ENCODE peak calls at places on chromosomes 1 and 21, in seven cellular contexts. F is hepatocyte, B is heart right ventricle, K is left lung, L is uterus, E is small intestine, D is stomach. I is an unnamed sample.

GRCh38 chr1:232627645-232628334 is 2.1 kb downstream of the SIPA1L2 start:
- DNase-seq in K (no peak), L (no peak), B (no peak), D (no peak), F (peak; percentile 73), E (peak; percentile 86), I (no peak)

GRCh38 chr1:113981962-113982931 is 3.0 kb downstream of the OLFML3 start:
- DNase-seq in E (peak; percentile 21), D (peak; percentile 50), L (peak; percentile 85), F (peak; percentile 76), B (peak; percentile 54), K (peak; percentile 84), I (no peak)

GRCh38 chr1:212780759-212781158 is 10.8 kb downstream of the NSL1 start:
- DNase-seq in L (no peak), E (no peak), F (no peak), D (no peak), B (no peak), K (no peak), I (no peak)

GRCh38 chr1:211327341-211327921 is 798 bp downstream of the TRAF5 start:
- DNase-seq in L (peak; percentile 46), D (no peak), K (no peak), E (peak; percentile 51), F (peak; percentile 67), B (no peak), I (no peak)

GRCh38 chr21:46392921-46393320 is 65.8 kb upstream of the DIP2A start:
- DNase-seq in B (peak; percentile 34), F (no peak), D (no peak), E (no peak), L (peak; percentile 72), K (peak; percentile 51), I (no peak)

GRCh38 chr21:18954415-18954972 is 550.9 kb upstream of the TMPRSS15 start:
- DNase-seq in F (peak; percentile 55), B (no peak), K (no peak), L (no peak), E (peak; percentile 85), D (no peak), I (no peak)

GRCh38 chr1:215845224-215845902 is 278.3 kb downstream of the KCTD3 start:
- DNase-seq in E (no peak), D (no peak), F (peak; percentile 10), L (no peak), K (no peak), B (no peak), I (no peak)

GRCh38 chr1:87093286-87093685 is 178.9 kb downstream of the HS2ST1 start:
- DNase-seq in L (no peak), K (no peak), D (no peak), E (no peak), B (no peak), F (no peak), I (no peak)

GRCh38 chr1:37035828-37036666 is 1.7 kb upstream of the GRIK3 start:
- DNase-seq in E (no peak), D (no peak), K (no peak), F (no peak), L (no peak), B (no peak), I (no peak)

GRCh38 chr1:41492341-41492848 is 7.9 kb upstream of the EDN2 start:
- DNase-seq in L (no peak), K (peak; percentile 72), F (no peak), D (no peak), B (no peak), E (peak; percentile 64), I (no peak)

GRCh38 chr1:207240325-207241095 is 81.0 kb upstream of the CD55 start:
- DNase-seq in E (peak; percentile 52), F (peak; percentile 36), L (no peak), K (no peak), D (no peak), B (no peak), I (no peak)

GRCh38 chr21:42365770-42366169 is 565 bp downstream of the TFF1 start:
- DNase-seq in E (no peak), D (no peak), F (no peak), L (no peak), B (no peak), K (no peak), I (no peak)
- H3K4me1 ChIP-seq in E (no peaks in the 10 kb centered on the region), D (no peaks in the 10 kb centered on the region), F (peaks cover 21% of the 10 kb centered on the region), L (no peaks in the 10 kb centered on the region), B (no peaks in the 10 kb centered on the region), K (no peaks in the 10 kb centered on the region), I (no peaks in the 10 kb centered on the region)

DNA sequence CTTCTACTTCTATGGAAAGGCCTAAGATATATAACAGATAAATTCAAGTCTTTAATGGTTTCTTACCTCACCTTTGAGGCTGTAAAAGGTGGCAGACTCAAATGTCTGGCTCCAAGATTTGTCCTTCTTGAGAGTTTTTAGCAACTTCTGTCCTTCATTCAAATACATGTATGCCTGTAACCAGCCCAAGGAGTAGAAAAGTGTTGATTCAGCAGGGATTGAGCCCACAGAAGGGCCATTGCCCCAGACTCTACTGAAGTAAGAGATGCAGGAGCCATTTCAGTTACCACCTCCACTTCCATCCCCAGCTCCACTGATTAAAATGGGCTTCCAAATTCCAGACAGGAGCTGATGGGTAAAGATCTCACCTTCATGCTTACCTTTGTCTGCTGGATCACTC is 80.0 kb downstream of the ADCY10 start:
- DNase-seq in F (no peak), L (no peak), E (no peak), D (no peak), B (no peak), K (no peak), I (no peak)
- H3K4me1 ChIP-seq in F (no peaks in the 10 kb centered on the region), L (no peaks in the 10 kb centered on the region), E (no peaks in the 10 kb centered on the region), D (no peaks in the 10 kb centered on the region), B (no peaks in the 10 kb centered on the region), K (no peaks in the 10 kb centered on the region), I (no peaks in the 10 kb centered on the region)

GRCh38 chr1:35561972-35562680 is 4.5 kb downstream of the NCDN start:
- DNase-seq in L (no peak), B (no peak), D (no peak), F (no peak), E (no peak), K (no peak), I (no peak)

GRCh38 chr1:35559317-35559944 is 1.8 kb downstream of the NCDN start:
- DNase-seq in B (no peak), E (no peak), K (no peak), L (no peak), F (no peak), D (no peak), I (no peak)

GRCh38 chr1:35558374-35559316 is 1.0 kb downstream of the NCDN start:
- DNase-seq in L (no peak), F (peak; percentile 57), K (no peak), B (no peak), D (no peak), E (no peak), I (no peak)

GRCh38 chr1:35561297-35561971 is 3.8 kb downstream of the NCDN start:
- DNase-seq in D (no peak), F (no peak), L (no peak), E (no peak), K (no peak), B (no peak), I (no peak)

DNA sequence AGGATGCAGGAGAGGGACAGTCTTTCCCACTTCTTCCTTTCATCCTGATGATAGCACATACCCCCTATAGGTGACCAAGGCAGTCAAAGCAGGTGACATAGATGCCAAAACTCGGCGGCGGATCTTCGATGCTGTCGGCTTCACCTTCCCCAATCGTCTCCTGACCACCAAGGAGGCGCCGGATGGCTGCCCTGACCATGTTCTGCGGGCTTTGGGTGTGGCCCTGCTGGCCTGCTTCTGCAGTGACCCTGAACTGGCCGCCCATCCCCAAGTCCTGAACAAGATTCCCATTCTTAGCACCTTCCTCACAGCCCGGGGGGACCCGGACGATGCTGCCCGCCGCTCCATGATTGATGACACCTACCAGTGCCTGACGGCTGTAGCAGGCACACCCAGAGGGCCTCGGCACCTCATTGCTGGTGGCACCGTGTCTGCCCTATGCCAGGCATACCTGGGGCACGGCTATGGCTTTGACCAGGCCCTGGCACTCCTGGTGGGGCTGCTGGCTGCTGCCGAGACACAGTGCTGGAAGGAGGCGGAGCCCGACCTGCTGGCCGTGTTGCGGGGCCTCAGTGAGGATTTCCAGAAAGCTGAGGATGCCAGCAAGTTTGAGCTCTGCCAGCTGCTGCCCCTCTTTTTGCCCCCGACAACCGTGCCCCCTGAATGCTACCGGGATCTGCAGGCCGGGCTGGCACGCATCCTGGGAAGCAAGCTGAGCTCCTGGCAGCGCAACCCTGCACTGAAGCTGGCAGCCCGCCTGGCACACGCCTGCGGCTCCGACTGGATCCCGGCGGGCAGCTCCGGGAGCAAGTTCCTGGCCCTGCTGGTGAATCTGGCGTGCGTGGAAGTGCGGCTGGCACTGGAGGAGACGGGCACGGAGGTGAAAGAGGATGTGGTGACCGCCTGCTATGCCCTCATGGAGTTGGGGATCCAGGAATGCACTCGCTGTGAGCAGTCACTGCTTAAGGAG is 2.9 kb downstream of the NCDN start:
- DNase-seq in F (no peak), L (no peak), E (no peak), K (peak; percentile 77), B (peak; percentile 77), D (peak; percentile 86), I (no peak)
- H3K4me1 ChIP-seq in F (peaks cover 4% of the 10 kb centered on the region), L (no peaks in the 10 kb centered on the region), E (no peaks in the 10 kb centered on the region), K (peaks cover 43% of the 10 kb centered on the region), B (no peaks in the 10 kb centered on the region), D (peaks cover 69% of the 10 kb centered on the region), I (peaks cover 52% of the 10 kb centered on the region)

GRCh38 chr1:179873366-179873978 is 4.1 kb downstream of the TOR1AIP2 start:
- DNase-seq in L (no peak), D (no peak), K (no peak), E (peak; percentile 78), F (no peak), B (no peak), I (no peak)

GRCh38 chr1:179876289-179876715 is 1.3 kb downstream of the TOR1AIP2 start:
- DNase-seq in F (peak; percentile 71), B (no peak), E (peak; percentile 87), D (no peak), K (no peak), L (no peak), I (no peak)

GRCh38 chr1:179872558-179872957 is 5.0 kb downstream of the TOR1AIP2 start:
- DNase-seq in D (no peak), F (no peak), K (no peak), L (no peak), B (no peak), E (no peak), I (no peak)

GRCh38 chr1:179877586-179878265 is at the start of gene TOR1AIP2:
- DNase-seq in B (peak; percentile 89), L (peak; percentile 90), E (peak; percentile 93), F (peak; percentile 94), D (peak; percentile 93), K (peak; percentile 98), I (peak; percentile 98)

DNA sequence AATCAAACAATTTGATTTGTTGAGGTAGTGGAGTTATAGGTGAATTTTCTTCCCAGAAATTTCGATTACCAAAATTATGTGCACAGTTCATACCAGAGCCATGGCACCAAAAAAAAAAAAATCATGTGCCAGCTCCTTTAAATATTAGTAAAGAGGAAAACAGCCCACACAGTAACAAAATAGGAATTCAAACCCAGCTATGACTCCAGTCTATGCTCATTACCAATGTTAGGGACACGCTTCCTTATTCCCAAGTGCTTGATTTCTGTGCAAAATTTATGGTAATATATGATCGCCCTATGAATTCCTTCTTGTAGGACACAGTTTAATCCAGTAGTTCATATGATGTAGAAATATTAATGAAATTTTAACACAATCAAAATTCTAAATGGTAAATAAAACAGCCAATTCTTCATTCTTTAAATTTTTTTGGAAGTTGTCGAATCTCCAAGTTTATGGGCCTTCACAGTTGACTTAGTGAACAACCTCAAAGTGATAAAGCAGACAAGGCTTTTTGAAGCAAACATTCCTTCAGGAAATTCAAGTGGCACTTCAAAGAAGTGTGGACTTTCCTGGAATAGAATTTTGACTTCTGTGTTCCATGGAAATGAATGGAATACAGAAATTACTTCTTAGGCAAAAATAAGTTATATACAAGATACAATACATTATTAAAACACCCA is 1.9 kb downstream of the TOR1AIP2 start:
- DNase-seq in B (no peak), D (no peak), F (no peak), E (no peak), K (no peak), L (no peak), I (no peak)
- H3K4me1 ChIP-seq in B (no peaks in the 10 kb centered on the region), D (peaks cover 82% of the 10 kb centered on the region), F (peaks cover 34% of the 10 kb centered on the region), E (peaks cover 1% of the 10 kb centered on the region), K (peaks cover 72% of the 10 kb centered on the region), L (peaks cover 3% of the 10 kb centered on the region), I (peaks cover 59% of the 10 kb centered on the region)

I was measured in esophagus muscularis mucosa.